ENCODE peak calls at places on chromosomes 6 and 20, in nine cellular contexts. O, Y, L, S, U, A, J, T and P are unnamed samples.

GRCh38 chr6:74343804-74344203 is 647.8 kb downstream of the CD109 start:
- DNase-seq in O (no peak), U (peak), L (no peak), J (no peak), T (no peak), Y (no peak), S (no peak), A (peak), P (no peak)

GRCh38 chr6:44116643-44117382 is 10.4 kb downstream of the MRPL14 start:
- DNase-seq in U (peak), J (no peak), A (peak), Y (no peak), T (no peak), O (no peak), L (no peak), S (peak), P (no peak)

GRCh38 chr6:26003102-26003694 is 40.6 kb downstream of the TRIM38 start:
- DNase-seq in O (peak), U (peak), J (peak), A (peak), T (peak), Y (peak), L (peak), S (peak), P (peak)

GRCh38 chr6:159805418-159806020 is 5.4 kb downstream of the PNLDC1 start:
- DNase-seq in Y (no peak), S (no peak), U (no peak), O (no peak), J (no peak), L (no peak), T (no peak), A (no peak), P (no peak)

GRCh38 chr6:151313060-151313459 is 73.3 kb downstream of the AKAP12 start:
- DNase-seq in U (no peak), O (no peak), A (no peak), Y (no peak), S (no peak), J (no peak), L (no peak), T (no peak), P (no peak)

GRCh38 chr20:31516166-31516565 is 1.9 kb downstream of the HM13 start:
- DNase-seq in T (no peak), L (no peak), A (no peak), S (no peak), J (no peak), O (no peak), U (no peak), Y (no peak), P (no peak)

GRCh38 chr6:105606871-105607421 is 204.1 kb upstream of the PREP start:
- DNase-seq in T (no peak), O (no peak), J (no peak), A (no peak), L (no peak), U (no peak), Y (no peak), S (no peak), P (no peak)

GRCh38 chr20:21100590-21101452 is 5.3 kb downstream of the LINC00237 start:
- DNase-seq in A (peak), S (no peak), L (no peak), T (no peak), U (no peak), O (no peak), Y (no peak), J (no peak), P (peak)

GRCh38 chr6:156310701-156311100 is 466.5 kb upstream of the ARID1B start:
- DNase-seq in O (no peak), U (no peak), Y (no peak), J (no peak), T (no peak), S (no peak), A (no peak), L (no peak), P (no peak)

GRCh38 chr6:125839879-125840278 is 49.1 kb downstream of the NCOA7 start:
- DNase-seq in S (no peak), A (no peak), O (no peak), U (no peak), T (no peak), L (no peak), Y (no peak), J (no peak), P (no peak)

GRCh38 chr20:14673164-14673563 is 335.8 kb upstream of the FLRT3 start:
- DNase-seq in A (no peak), T (no peak), L (no peak), O (no peak), U (peak), Y (no peak), S (peak), J (no peak), P (no peak)

GRCh38 chr6:154615483-154616025 is 105.1 kb upstream of the CNKSR3 start:
- DNase-seq in U (peak), Y (peak), L (peak), S (peak), A (peak), O (peak), J (peak), T (peak), P (peak)

GRCh38 chr20:6870559-6870958 is 103.1 kb downstream of the BMP2 start:
- DNase-seq in T (no peak), U (no peak), A (no peak), O (peak), J (no peak), Y (no peak), S (no peak), L (no peak), P (no peak)

GRCh38 chr20:61753196-61753942 is 312.3 kb downstream of the TAF4 start:
- DNase-seq in A (peak), T (no peak), Y (no peak), J (no peak), O (no peak), U (no peak), L (no peak), S (peak), P (no peak)

GRCh38 chr20:45445805-45446562 is 23.6 kb upstream of the WFDC2 start:
- DNase-seq in L (no peak), T (no peak), U (peak), J (no peak), S (no peak), A (peak), O (no peak), Y (no peak), P (no peak)

GRCh38 chr20:13788167-13788834 is 3.5 kb downstream of the NDUFAF5 start:
- DNase-seq in L (no peak), S (peak), Y (no peak), A (peak), T (peak), O (peak), J (peak), U (peak), P (peak)

GRCh38 chr20:47677314-47678129 is 107.8 kb downstream of the SULF2 start:
- DNase-seq in A (no peak), U (peak), L (no peak), T (peak), O (peak), Y (peak), S (no peak), J (peak), P (no peak)

GRCh38 chr20:10626896-10627295 is 46.9 kb downstream of the JAG1 start:
- DNase-seq in A (no peak), S (no peak), Y (no peak), J (no peak), T (no peak), O (no peak), L (no peak), U (no peak), P (no peak)

GRCh38 chr6:17305219-17306001 is 24.2 kb downstream of the RBM24 start:
- DNase-seq in Y (no peak), T (no peak), L (no peak), O (no peak), S (peak), A (peak), J (no peak), U (no peak), P (no peak)

GRCh38 chr20:39874049-39874893 is 814.8 kb downstream of the MAFB start:
- DNase-seq in J (peak), S (peak), O (peak), T (peak), Y (peak), A (peak), U (peak), L (peak), P (peak)

GRCh38 chr6:167279766-167280440 is 11.2 kb upstream of the UNC93A start:
- DNase-seq in A (no peak), S (no peak), L (no peak), U (no peak), T (no peak), J (no peak), O (no peak), Y (no peak), P (no peak)

GRCh38 chr6:158131926-158132325 is 36.1 kb downstream of the SERAC1 start:
- DNase-seq in Y (no peak), L (no peak), J (no peak), T (no peak), S (peak), A (no peak), O (no peak), U (peak), P (no peak)

GRCh38 chr20:37565134-37565811 is 37.6 kb upstream of the BLCAP start:
- DNase-seq in J (no peak), A (no peak), T (no peak), L (no peak), Y (peak), O (peak), U (no peak), S (no peak), P (no peak)

GRCh38 chr6:54194067-54194466 is 82.8 kb downstream of the MLIP start:
- DNase-seq in Y (no peak), O (no peak), T (no peak), S (peak), L (no peak), J (no peak), U (peak), A (peak), P (no peak)

GRCh38 chr6:93858213-93858612 is 438.9 kb upstream of the EPHA7 start:
- DNase-seq in J (no peak), Y (no peak), L (no peak), O (no peak), S (no peak), T (no peak), A (no peak), U (no peak), P (no peak)

GRCh38 chr6:81774542-81774941 is 22.1 kb upstream of the TENT5A start:
- DNase-seq in J (no peak), U (no peak), L (no peak), O (no peak), Y (no peak), S (no peak), A (no peak), T (no peak), P (no peak)

GRCh38 chr6:74041420-74041819 is 345.4 kb downstream of the CD109 start:
- DNase-seq in A (no peak), L (no peak), J (no peak), U (no peak), O (no peak), T (no peak), S (no peak), Y (no peak), P (no peak)

GRCh38 chr20:58407201-58407873 is 18.3 kb downstream of the VAPB start:
- DNase-seq in U (peak), A (no peak), T (no peak), O (no peak), Y (no peak), S (no peak), J (no peak), L (no peak), P (no peak)

GRCh38 chr20:2701671-2702081 is 9.1 kb downstream of the EBF4 start:
- DNase-seq in S (no peak), J (no peak), T (no peak), U (no peak), A (no peak), Y (no peak), O (no peak), L (peak), P (no peak)

GRCh38 chr6:3263091-3263490 is 4.3 kb downstream of the PSMG4 start:
- DNase-seq in T (no peak), A (no peak), U (no peak), O (no peak), S (no peak), L (no peak), Y (no peak), J (no peak), P (no peak)

GRCh38 chr6:161232467-161232866 is 41.4 kb downstream of the AGPAT4 start:
- DNase-seq in U (no peak), S (no peak), J (no peak), A (no peak), Y (no peak), L (no peak), T (no peak), O (no peak), P (no peak)

GRCh38 chr6:28311139-28311823 is 24.7 kb downstream of the ZSCAN31 start:
- DNase-seq in U (no peak), L (no peak), T (no peak), Y (no peak), O (no peak), A (no peak), J (no peak), S (no peak), P (no peak)
- H3K4me3 ChIP-seq in U (no peak), L (no peak), T (no peak), Y (no peak), O (no peak), A (no peak), J (no peak), S (no peak), P (no peak)

GRCh38 chr20:1687053-1687452 is 29.5 kb upstream of the SIRPG start:
- DNase-seq in T (no peak), Y (no peak), A (no peak), S (no peak), J (no peak), L (no peak), U (no peak), O (no peak), P (no peak)
- H3K4me3 ChIP-seq in T (no peak), Y (no peak), A (no peak), S (no peak), J (no peak), L (no peak), U (no peak), O (no peak), P (no peak)

GRCh38 chr6:110400208-110400607 is 15.2 kb downstream of the DDO start:
- DNase-seq in O (no peak), T (peak), A (no peak), L (no peak), U (no peak), J (no peak), Y (no peak), S (no peak), P (no peak)
- H3K4me3 ChIP-seq in O (peak), T (peak), A (peak), L (peak), U (no peak), J (peak), Y (peak), S (peak), P (peak)

DNA sequence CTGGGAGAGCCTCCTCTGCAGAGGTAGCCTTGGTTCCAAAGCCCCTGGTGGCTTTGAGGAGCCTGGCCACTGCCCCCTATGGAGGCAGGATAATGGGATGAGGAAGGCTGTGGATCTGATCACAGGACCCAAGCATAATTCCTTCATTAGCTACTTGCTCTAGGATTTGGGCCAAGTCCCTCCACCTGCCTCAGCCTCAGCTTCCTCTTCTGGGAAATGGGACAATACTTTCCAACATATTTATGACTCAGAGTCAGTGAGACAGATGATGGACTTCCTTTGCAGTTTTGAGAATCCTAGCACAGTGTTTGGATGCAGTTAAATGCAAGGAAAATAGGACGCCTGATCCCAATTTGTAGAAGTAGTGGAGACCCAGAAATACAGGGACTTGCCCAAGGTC is 63.8 kb upstream of the MYL9 start:
- DNase-seq in Y (no peak), U (no peak), J (no peak), T (no peak), S (no peak), L (no peak), A (no peak), O (no peak), P (no peak)
- H3K4me3 ChIP-seq in Y (no peak), U (no peak), J (no peak), T (no peak), S (no peak), L (no peak), A (no peak), O (no peak), P (no peak)

GRCh38 chr6:141326925-141327324 is 805.8 kb upstream of the GJE1 start:
- DNase-seq in S (no peak), J (no peak), L (no peak), U (no peak), A (no peak), Y (no peak), O (no peak), T (no peak), P (no peak)

GRCh38 chr6:141321486-141322347 is 811.0 kb upstream of the GJE1 start:
- DNase-seq in U (no peak), O (no peak), J (no peak), A (peak), T (no peak), L (no peak), Y (no peak), S (peak), P (no peak)

DNA sequence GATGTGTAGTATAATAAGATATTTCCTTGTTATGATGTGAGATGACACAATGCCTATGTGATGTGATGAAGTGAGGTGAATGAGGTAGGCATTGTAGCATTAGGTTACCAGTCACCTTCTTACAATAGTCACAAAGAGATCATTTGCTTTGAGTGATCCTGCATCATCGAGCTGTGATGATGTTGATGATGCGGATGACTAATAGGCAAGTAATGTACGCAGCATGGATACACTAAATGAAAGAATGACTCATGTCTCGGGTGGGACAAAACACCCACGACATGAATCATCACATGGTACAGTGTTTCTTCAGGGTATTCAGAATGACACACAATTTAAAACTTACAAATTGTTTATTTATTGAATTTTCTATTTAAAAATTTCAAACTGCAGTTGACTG is 806.3 kb upstream of the GJE1 start:
- DNase-seq in J (no peak), A (peak), T (no peak), L (no peak), U (peak), Y (no peak), O (no peak), S (peak), P (peak)
- H3K4me3 ChIP-seq in J (no peak), A (peak), T (no peak), L (no peak), U (peak), Y (peak), O (no peak), S (peak), P (peak)

DNA sequence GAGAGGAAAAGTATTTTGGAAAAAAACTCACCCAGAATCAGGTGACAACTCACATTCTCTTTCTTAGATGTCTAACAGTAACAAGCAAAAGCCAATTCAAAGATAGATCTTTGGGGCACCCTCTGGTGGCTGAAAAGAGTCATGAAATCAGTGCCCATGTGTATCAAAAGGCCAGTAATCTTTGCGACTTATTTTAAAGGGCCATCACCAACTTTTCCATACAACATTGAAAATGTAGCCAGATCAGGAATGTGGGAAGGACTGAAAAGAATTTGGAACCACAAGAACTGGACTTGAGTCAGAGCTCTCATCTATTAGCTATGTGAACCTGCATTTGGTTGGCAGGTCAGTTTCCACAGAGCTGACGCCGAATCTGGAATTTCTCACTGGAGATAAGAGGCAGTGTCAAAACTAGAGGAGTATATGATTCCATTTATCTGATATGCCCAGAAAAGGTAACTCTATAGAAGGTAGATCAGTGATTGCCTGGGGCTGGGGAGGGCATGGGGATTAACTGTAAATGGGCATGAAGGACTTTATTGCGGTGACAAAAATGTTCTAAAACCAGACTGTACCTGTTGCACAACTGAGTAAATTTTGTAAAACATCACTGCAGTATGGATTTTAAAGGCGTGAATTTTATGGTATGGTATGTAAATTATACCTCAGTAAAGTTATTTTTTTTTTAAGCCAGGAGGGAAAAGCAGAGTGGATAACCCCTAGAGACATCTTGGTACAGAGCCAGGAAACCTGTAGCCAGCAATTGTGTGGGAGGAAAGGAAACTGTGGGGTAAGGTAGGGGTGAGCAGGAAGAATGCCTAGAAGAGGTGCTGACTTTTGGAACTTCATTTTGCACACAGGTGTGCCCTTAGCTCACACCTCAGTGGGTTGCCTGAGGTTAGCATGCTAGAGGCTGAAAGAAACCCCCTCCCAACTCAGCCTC is 117.1 kb upstream of the ASF1A start:
- DNase-seq in O (peak), T (peak), A (peak), S (peak), J (peak), L (peak), Y (no peak), U (peak), P (peak)
- H3K4me3 ChIP-seq in O (no peak), T (no peak), A (no peak), S (no peak), J (no peak), L (no peak), Y (no peak), U (peak), P (peak)

DNA sequence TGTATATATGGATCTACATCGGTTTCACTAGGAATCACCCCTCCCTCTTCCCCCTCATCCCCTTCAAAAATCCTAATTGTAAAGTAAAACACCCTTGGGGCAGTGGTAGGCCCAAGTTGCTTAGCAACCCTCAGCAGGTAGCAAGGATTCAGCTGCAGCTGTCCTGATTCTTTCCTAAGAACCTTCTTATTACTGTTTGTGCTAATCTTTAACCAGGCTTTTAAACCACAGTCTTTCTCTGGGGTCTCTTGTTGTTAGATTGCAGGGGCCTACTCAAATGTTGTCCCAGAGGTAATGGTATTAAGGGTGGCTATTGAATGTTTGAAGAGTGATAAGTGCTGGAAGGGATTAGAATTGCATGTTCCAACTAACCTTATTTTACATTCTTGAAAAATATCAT is 46.4 kb downstream of the PRL start:
- DNase-seq in J (no peak), S (no peak), T (no peak), U (no peak), Y (no peak), L (no peak), O (no peak), A (no peak), P (no peak)
- H3K4me3 ChIP-seq in J (no peak), S (no peak), T (no peak), U (no peak), Y (no peak), L (no peak), O (no peak), A (no peak), P (no peak)